ENCODE peak calls at places on chromosomes 6 and 20, in four cellular contexts. One of them, this sample, is unnamed.

GRCh38 chr20:17693534-17694001 is 6.2 kb upstream of the BANF2 start:
- DNase-seq in HepG2: no peak
- DNase-seq in SK-N-SH: no peak
- DNase-seq in GM12878: no peak
- DNase-seq in this sample: no peak

GRCh38 chr6:75502884-75503283 is 9.3 kb upstream of the FILIP1 start:
- DNase-seq in HepG2: no peak
- DNase-seq in SK-N-SH: no peak
- DNase-seq in GM12878: no peak
- DNase-seq in this sample: no peak

GRCh38 chr20:12987261-12987660 is 21.5 kb upstream of the SPTLC3 start:
- DNase-seq in HepG2: no peak
- DNase-seq in SK-N-SH: no peak
- DNase-seq in GM12878: no peak
- DNase-seq in this sample: no peak

GRCh38 chr6:101392561-101393230 is 812 bp upstream of the GRIK2 start:
- DNase-seq in HepG2: no peak
- DNase-seq in SK-N-SH: peak
- DNase-seq in GM12878: no peak
- DNase-seq in this sample: no peak

GRCh38 chr6:15399651-15400470 is 154.0 kb downstream of the JARID2 start:
- DNase-seq in HepG2: no peak
- DNase-seq in SK-N-SH: peak
- DNase-seq in GM12878: no peak
- DNase-seq in this sample: no peak

GRCh38 chr20:24389686-24390085 is 79.7 kb upstream of the SYNDIG1 start:
- DNase-seq in HepG2: no peak
- DNase-seq in SK-N-SH: no peak
- DNase-seq in GM12878: no peak
- DNase-seq in this sample: no peak

GRCh38 chr6:75217203-75217602 is 11.3 kb upstream of the COL12A1 start:
- DNase-seq in HepG2: no peak
- DNase-seq in SK-N-SH: no peak
- DNase-seq in GM12878: no peak
- DNase-seq in this sample: no peak

GRCh38 chr6:105452924-105453756 is 50.3 kb upstream of the PREP start:
- DNase-seq in HepG2: no peak
- DNase-seq in SK-N-SH: no peak
- DNase-seq in GM12878: peak
- DNase-seq in this sample: no peak

GRCh38 chr6:106254636-106255035 is 70.9 kb downstream of the ATG5 start:
- DNase-seq in HepG2: no peak
- DNase-seq in SK-N-SH: no peak
- DNase-seq in GM12878: no peak
- DNase-seq in this sample: no peak

GRCh38 chr6:81614292-81614691 is 138.2 kb downstream of the TENT5A start:
- DNase-seq in HepG2: peak
- DNase-seq in SK-N-SH: no peak
- DNase-seq in GM12878: no peak
- DNase-seq in this sample: no peak

GRCh38 chr20:37354210-37355195 is 8.6 kb downstream of the SRC start:
- DNase-seq in HepG2: no peak
- DNase-seq in SK-N-SH: peak
- DNase-seq in GM12878: no peak
- DNase-seq in this sample: no peak

GRCh38 chr20:23086931-23087411 is 847 bp upstream of the CD93 start:
- DNase-seq in HepG2: no peak
- DNase-seq in SK-N-SH: no peak
- DNase-seq in GM12878: no peak
- DNase-seq in this sample: no peak

GRCh38 chr20:2756056-2756611 is 44.3 kb downstream of the CPXM1 start:
- DNase-seq in HepG2: peak
- DNase-seq in SK-N-SH: peak
- DNase-seq in GM12878: no peak
- DNase-seq in this sample: peak

GRCh38 chr20:50251992-50252491 is 61.4 kb downstream of the CEBPB start:
- DNase-seq in HepG2: no peak
- DNase-seq in SK-N-SH: no peak
- DNase-seq in GM12878: no peak
- DNase-seq in this sample: no peak

GRCh38 chr20:23019403-23019802 is 15.7 kb upstream of the SSTR4 start:
- DNase-seq in HepG2: no peak
- DNase-seq in SK-N-SH: no peak
- DNase-seq in GM12878: no peak
- DNase-seq in this sample: no peak

GRCh38 chr20:43752561-43753301 is 25.9 kb upstream of the GTSF1L start:
- DNase-seq in HepG2: no peak
- DNase-seq in SK-N-SH: no peak
- DNase-seq in GM12878: peak
- DNase-seq in this sample: no peak

GRCh38 chr20:43749734-43750294 is 23.0 kb upstream of the GTSF1L start:
- DNase-seq in HepG2: peak
- DNase-seq in SK-N-SH: peak
- DNase-seq in GM12878: peak
- DNase-seq in this sample: peak

GRCh38 chr20:43752051-43752360 is 25.2 kb upstream of the GTSF1L start:
- DNase-seq in HepG2: no peak
- DNase-seq in SK-N-SH: no peak
- DNase-seq in GM12878: no peak
- DNase-seq in this sample: no peak

GRCh38 chr20:43751167-43752050 is 24.6 kb upstream of the GTSF1L start:
- DNase-seq in HepG2: no peak
- DNase-seq in SK-N-SH: no peak
- DNase-seq in GM12878: peak
- DNase-seq in this sample: no peak

DNA sequence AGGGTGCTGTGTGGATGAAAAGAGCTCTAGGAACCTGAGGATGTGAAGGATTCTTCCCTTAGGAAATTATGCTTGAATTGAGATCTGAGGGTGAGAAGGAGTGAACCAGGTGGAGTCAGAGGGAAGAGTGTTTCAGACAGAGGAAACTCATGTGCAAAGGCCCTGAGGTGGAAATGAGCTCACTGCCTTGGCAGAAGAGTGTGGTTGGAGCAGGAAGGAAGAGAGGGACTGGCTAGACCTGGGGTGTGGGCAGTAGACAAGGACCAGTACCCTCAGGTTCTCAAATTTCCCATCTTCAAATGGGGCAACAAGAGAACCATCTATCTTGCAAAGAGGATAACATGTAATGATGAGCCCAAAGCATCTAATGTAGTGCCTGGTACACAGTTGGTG is 24.0 kb upstream of the GTSF1L start:
- DNase-seq in HepG2: no peak
- DNase-seq in SK-N-SH: no peak
- DNase-seq in GM12878: no peak
- DNase-seq in this sample: no peak
- TF ChIP-seq POLR2AphosphoS5 in HepG2: no peak
- TF ChIP-seq POLR2AphosphoS5 in SK-N-SH: no peak
- TF ChIP-seq POLR2AphosphoS5 in GM12878: no peak
- TF ChIP-seq POLR2AphosphoS5 in this sample: no peak

GRCh38 chr20:61965606-61966491 is 99.8 kb downstream of the TAF4 start:
- DNase-seq in HepG2: peak
- DNase-seq in SK-N-SH: peak
- DNase-seq in GM12878: no peak
- DNase-seq in this sample: no peak

GRCh38 chr20:61968036-61968810 is 97.5 kb downstream of the TAF4 start:
- DNase-seq in HepG2: no peak
- DNase-seq in SK-N-SH: no peak
- DNase-seq in GM12878: no peak
- DNase-seq in this sample: no peak

GRCh38 chr20:61964675-61965605 is 100.7 kb downstream of the TAF4 start:
- DNase-seq in HepG2: no peak
- DNase-seq in SK-N-SH: no peak
- DNase-seq in GM12878: no peak
- DNase-seq in this sample: no peak

GRCh38 chr20:61967300-61967699 is 98.4 kb downstream of the TAF4 start:
- DNase-seq in HepG2: no peak
- DNase-seq in SK-N-SH: no peak
- DNase-seq in GM12878: no peak
- DNase-seq in this sample: no peak

GRCh38 chr20:61966492-61967244 is 99.0 kb downstream of the TAF4 start:
- DNase-seq in HepG2: peak
- DNase-seq in SK-N-SH: no peak
- DNase-seq in GM12878: no peak
- DNase-seq in this sample: no peak
- TF ChIP-seq YY1 in HepG2: no peak
- TF ChIP-seq YY1 in SK-N-SH: no peak
- TF ChIP-seq YY1 in GM12878: no peak
- TF ChIP-seq YY1 in this sample: no peak

GRCh38 chr20:63944078-63944941 is 11.9 kb downstream of the UCKL1 start:
- DNase-seq in HepG2: no peak
- DNase-seq in SK-N-SH: no peak
- DNase-seq in GM12878: no peak
- DNase-seq in this sample: no peak
- TF ChIP-seq POLR2AphosphoS5 in HepG2: no peak
- TF ChIP-seq POLR2AphosphoS5 in SK-N-SH: no peak
- TF ChIP-seq POLR2AphosphoS5 in GM12878: no peak
- TF ChIP-seq POLR2AphosphoS5 in this sample: no peak

DNA sequence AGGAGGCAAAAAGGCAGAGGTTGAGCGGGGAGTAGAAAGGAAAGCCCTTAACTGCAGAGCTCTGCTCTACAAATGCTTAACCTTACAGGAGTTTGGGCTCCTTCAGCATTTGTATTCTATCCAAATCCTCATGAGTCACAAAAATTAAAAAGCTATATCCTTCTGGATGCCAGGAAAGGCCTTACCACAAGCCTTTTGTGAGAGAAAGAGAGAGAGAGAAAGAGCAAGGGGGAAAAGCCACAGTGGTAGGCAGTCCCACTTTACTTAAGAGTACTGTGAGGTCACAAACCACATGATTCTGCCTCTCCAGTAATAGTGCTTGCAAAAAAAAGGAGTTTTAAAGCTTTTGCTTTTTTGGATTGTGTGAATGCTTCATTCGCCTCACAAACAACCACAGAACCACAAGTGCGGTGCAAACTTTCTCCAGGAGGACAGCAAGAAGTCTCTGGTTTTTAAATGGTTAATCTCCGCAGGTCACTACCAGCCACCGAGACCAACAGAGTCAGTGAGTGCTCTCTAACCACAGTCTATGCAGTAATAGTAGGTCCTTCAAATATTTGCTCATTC is at the start of gene RUNX2:
- DNase-seq in HepG2: no peak
- DNase-seq in SK-N-SH: no peak
- DNase-seq in GM12878: no peak
- DNase-seq in this sample: no peak
- TF ChIP-seq YY1 in HepG2: no peak
- TF ChIP-seq YY1 in SK-N-SH: no peak
- TF ChIP-seq YY1 in GM12878: no peak
- TF ChIP-seq YY1 in this sample: no peak

DNA sequence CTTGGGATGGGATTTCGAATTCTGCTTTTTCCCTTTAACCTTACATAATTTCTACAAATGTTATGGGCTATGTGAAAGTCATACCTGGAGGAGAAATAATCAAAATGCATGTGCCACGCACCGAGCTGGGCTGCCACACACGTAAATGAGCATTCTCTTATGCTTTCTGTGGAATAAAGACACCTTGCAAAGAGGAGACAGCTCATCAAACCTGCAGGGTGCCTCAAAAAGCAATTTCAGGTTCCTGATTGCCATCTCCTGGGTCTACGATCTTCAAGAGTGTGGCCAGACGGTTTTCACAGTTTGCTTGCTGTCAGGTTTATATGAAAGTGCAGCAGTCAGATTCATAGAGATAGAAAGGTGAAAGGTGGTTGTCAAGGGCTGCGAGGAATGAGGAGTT is 36.6 kb downstream of the DUSP22 start:
- DNase-seq in HepG2: no peak
- DNase-seq in SK-N-SH: no peak
- DNase-seq in GM12878: no peak
- DNase-seq in this sample: no peak
- TF ChIP-seq POLR2AphosphoS5 in HepG2: no peak
- TF ChIP-seq POLR2AphosphoS5 in SK-N-SH: no peak
- TF ChIP-seq POLR2AphosphoS5 in GM12878: no peak
- TF ChIP-seq POLR2AphosphoS5 in this sample: no peak

GRCh38 chr6:28303570-28303969 is 22.2 kb downstream of the PGBD1 start:
- DNase-seq in HepG2: no peak
- DNase-seq in SK-N-SH: no peak
- DNase-seq in GM12878: no peak
- DNase-seq in this sample: no peak
- TF ChIP-seq YY1 in HepG2: no peak
- TF ChIP-seq YY1 in SK-N-SH: no peak
- TF ChIP-seq YY1 in GM12878: no peak
- TF ChIP-seq YY1 in this sample: no peak